ENCODE peak calls at places on chromosomes 13 and 19, in seven cellular contexts. One of them, this sample, is unnamed.

GRCh38 chr19:3282155-3282554 is 57.7 kb downstream of the CELF5 start:
- DNase-seq in NCI-H748 treated with DMSO at 0.1 percent for 48 hours: no peak
- DNase-seq in dorsolateral prefrontal cortex: no peak
- DNase-seq in left cardiac atrium: no peak
- DNase-seq in NK-92 treated with Interleukin-12 subunit alpha and Interleukin-12 subunit beta, amount 100 ng/mL, for 24 hours: no peak
- DNase-seq in AG10803: no peak
- DNase-seq in NCI-H1048: no peak
- DNase-seq in this sample: no peak

GRCh38 chr19:14830702-14831101 is 4.3 kb downstream of the OR7A5 start:
- DNase-seq in NCI-H748 treated with DMSO at 0.1 percent for 48 hours: no peak
- DNase-seq in dorsolateral prefrontal cortex: no peak
- DNase-seq in left cardiac atrium: no peak
- DNase-seq in NK-92 treated with Interleukin-12 subunit alpha and Interleukin-12 subunit beta, amount 100 ng/mL, for 24 hours: no peak
- DNase-seq in AG10803: no peak
- DNase-seq in NCI-H1048: no peak
- DNase-seq in this sample: no peak

GRCh38 chr19:23758187-23759074 is at the start of gene ZNF681:
- DNase-seq in NCI-H748 treated with DMSO at 0.1 percent for 48 hours: peak
- DNase-seq in dorsolateral prefrontal cortex: peak
- DNase-seq in left cardiac atrium: peak
- DNase-seq in NK-92 treated with Interleukin-12 subunit alpha and Interleukin-12 subunit beta, amount 100 ng/mL, for 24 hours: no peak
- DNase-seq in AG10803: peak
- DNase-seq in NCI-H1048: peak
- DNase-seq in this sample: peak

GRCh38 chr13:87274209-87274819 is 396.9 kb upstream of the SLITRK5 start:
- DNase-seq in NCI-H748 treated with DMSO at 0.1 percent for 48 hours: peak
- DNase-seq in dorsolateral prefrontal cortex: peak
- DNase-seq in left cardiac atrium: no peak
- DNase-seq in NK-92 treated with Interleukin-12 subunit alpha and Interleukin-12 subunit beta, amount 100 ng/mL, for 24 hours: peak
- DNase-seq in AG10803: peak
- DNase-seq in NCI-H1048: peak
- DNase-seq in this sample: no peak

GRCh38 chr13:91066745-91067144 is 280.7 kb upstream of the MIR17HG start:
- DNase-seq in NCI-H748 treated with DMSO at 0.1 percent for 48 hours: no peak
- DNase-seq in dorsolateral prefrontal cortex: no peak
- DNase-seq in left cardiac atrium: no peak
- DNase-seq in NK-92 treated with Interleukin-12 subunit alpha and Interleukin-12 subunit beta, amount 100 ng/mL, for 24 hours: no peak
- DNase-seq in AG10803: no peak
- DNase-seq in NCI-H1048: no peak
- DNase-seq in this sample: no peak

GRCh38 chr19:11551603-11552235 is 7.3 kb downstream of the ELOF1 start:
- DNase-seq in NCI-H748 treated with DMSO at 0.1 percent for 48 hours: no peak
- DNase-seq in dorsolateral prefrontal cortex: no peak
- DNase-seq in left cardiac atrium: no peak
- DNase-seq in NK-92 treated with Interleukin-12 subunit alpha and Interleukin-12 subunit beta, amount 100 ng/mL, for 24 hours: no peak
- DNase-seq in AG10803: no peak
- DNase-seq in NCI-H1048: no peak
- DNase-seq in this sample: peak

GRCh38 chr19:46635920-46636761 is at the start of gene GNG8:
- DNase-seq in NCI-H748 treated with DMSO at 0.1 percent for 48 hours: no peak
- DNase-seq in dorsolateral prefrontal cortex: no peak
- DNase-seq in left cardiac atrium: no peak
- DNase-seq in NK-92 treated with Interleukin-12 subunit alpha and Interleukin-12 subunit beta, amount 100 ng/mL, for 24 hours: no peak
- DNase-seq in AG10803: no peak
- DNase-seq in NCI-H1048: no peak
- DNase-seq in this sample: no peak

GRCh38 chr13:38900188-38900587 is 90.4 kb downstream of the STOML3 start:
- DNase-seq in NCI-H748 treated with DMSO at 0.1 percent for 48 hours: no peak
- DNase-seq in dorsolateral prefrontal cortex: no peak
- DNase-seq in left cardiac atrium: no peak
- DNase-seq in NK-92 treated with Interleukin-12 subunit alpha and Interleukin-12 subunit beta, amount 100 ng/mL, for 24 hours: no peak
- DNase-seq in AG10803: no peak
- DNase-seq in NCI-H1048: no peak
- DNase-seq in this sample: no peak

GRCh38 chr13:45350152-45350551 is 9.2 kb upstream of the TPT1 start:
- DNase-seq in NCI-H748 treated with DMSO at 0.1 percent for 48 hours: no peak
- DNase-seq in dorsolateral prefrontal cortex: no peak
- DNase-seq in left cardiac atrium: no peak
- DNase-seq in NK-92 treated with Interleukin-12 subunit alpha and Interleukin-12 subunit beta, amount 100 ng/mL, for 24 hours: no peak
- DNase-seq in AG10803: no peak
- DNase-seq in NCI-H1048: no peak
- DNase-seq in this sample: no peak

GRCh38 chr19:38743394-38744297 is 628 bp downstream of the CAPN12 start:
- DNase-seq in NCI-H748 treated with DMSO at 0.1 percent for 48 hours: no peak
- DNase-seq in dorsolateral prefrontal cortex: no peak
- DNase-seq in left cardiac atrium: no peak
- DNase-seq in NK-92 treated with Interleukin-12 subunit alpha and Interleukin-12 subunit beta, amount 100 ng/mL, for 24 hours: no peak
- DNase-seq in AG10803: no peak
- DNase-seq in NCI-H1048: no peak
- DNase-seq in this sample: peak

This sample was measured in kidney.